ENCODE peak calls at places on chromosomes 7 and 10, in four cellular contexts. H is K562, Q is SK-N-SH, K is GM12878. R is an unnamed sample.

GRCh38 chr7:4734587-4735365 is 40.6 kb upstream of the AP5Z1 start:
- DNase-seq in H (no peak), Q (no peak), K (no peak), R (no peak)

GRCh38 chr7:43779032-43779812 is 20.7 kb downstream of the BLVRA start:
- DNase-seq in H (peak), Q (no peak), K (no peak), R (no peak)

GRCh38 chr10:78774999-78775711 is 293.6 kb upstream of the ZMIZ1 start:
- DNase-seq in H (no peak), Q (no peak), K (no peak), R (peak)

GRCh38 chr10:6416892-6417512 is 163.1 kb downstream of the PRKCQ start:
- DNase-seq in H (peak), Q (peak), K (no peak), R (peak)

GRCh38 chr7:44269417-44269816 is 56.0 kb downstream of the CAMK2B start:
- DNase-seq in H (no peak), Q (no peak), K (no peak), R (no peak)

GRCh38 chr10:4270116-4270515 is 485.1 kb upstream of the KLF6 start:
- DNase-seq in H (no peak), Q (peak), K (no peak), R (no peak)

GRCh38 chr7:139855498-139856270 is 26.6 kb downstream of the TBXAS1 start:
- DNase-seq in H (peak), Q (no peak), K (peak), R (no peak)

GRCh38 chr10:35795131-35795819 is 153.2 kb upstream of the FZD8 start:
- DNase-seq in H (no peak), Q (no peak), K (no peak), R (no peak)

DNA sequence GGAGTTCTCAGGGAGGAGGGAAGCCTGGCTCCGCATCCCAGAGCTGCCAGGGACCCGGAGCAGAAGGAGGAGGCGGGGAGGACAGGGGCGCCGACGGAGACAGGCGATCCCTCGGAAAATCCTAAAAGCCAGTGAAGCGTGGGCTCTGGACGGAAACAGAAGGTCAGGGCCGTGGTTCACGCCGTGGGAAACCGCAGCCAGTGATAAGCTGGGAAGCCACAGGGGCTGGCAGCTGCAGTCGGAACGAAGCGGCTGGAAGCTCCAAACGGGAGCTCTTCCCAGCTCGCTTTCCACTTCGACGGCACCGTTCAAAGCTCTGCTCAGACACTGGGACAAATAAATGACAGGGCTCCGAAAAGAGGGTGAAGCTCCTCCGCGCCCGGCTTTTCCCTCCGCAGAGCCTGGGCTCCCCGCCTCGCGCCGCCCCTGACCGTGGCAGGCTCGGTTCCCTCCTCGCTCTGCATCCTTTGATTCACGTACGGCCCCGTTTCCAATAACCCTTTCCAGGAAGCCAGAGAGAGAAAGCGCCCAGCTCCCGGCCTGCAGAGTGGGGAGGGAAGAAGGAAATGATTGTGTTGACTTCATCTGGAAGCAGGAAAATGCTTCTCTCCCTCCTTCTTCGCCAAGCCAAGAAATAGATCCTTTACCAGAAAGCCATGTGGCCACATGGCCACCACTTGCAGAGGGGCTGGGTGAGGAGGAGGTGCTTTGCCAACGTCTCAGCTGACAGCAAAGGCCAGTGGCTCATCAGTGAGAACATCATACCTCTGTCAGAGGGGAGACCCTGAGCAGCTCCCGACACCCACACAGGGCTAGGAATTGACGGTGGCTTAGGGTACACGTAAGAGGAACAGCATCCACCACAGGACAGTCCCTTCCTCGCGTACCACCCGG is 57.4 kb downstream of the ADRB1 start:
- DNase-seq in H (no peak), Q (peak), K (no peak), R (no peak)
- TF ChIP-seq NFIC in H (no peak), Q (no peak), K (no peak), R (no peak)

DNA sequence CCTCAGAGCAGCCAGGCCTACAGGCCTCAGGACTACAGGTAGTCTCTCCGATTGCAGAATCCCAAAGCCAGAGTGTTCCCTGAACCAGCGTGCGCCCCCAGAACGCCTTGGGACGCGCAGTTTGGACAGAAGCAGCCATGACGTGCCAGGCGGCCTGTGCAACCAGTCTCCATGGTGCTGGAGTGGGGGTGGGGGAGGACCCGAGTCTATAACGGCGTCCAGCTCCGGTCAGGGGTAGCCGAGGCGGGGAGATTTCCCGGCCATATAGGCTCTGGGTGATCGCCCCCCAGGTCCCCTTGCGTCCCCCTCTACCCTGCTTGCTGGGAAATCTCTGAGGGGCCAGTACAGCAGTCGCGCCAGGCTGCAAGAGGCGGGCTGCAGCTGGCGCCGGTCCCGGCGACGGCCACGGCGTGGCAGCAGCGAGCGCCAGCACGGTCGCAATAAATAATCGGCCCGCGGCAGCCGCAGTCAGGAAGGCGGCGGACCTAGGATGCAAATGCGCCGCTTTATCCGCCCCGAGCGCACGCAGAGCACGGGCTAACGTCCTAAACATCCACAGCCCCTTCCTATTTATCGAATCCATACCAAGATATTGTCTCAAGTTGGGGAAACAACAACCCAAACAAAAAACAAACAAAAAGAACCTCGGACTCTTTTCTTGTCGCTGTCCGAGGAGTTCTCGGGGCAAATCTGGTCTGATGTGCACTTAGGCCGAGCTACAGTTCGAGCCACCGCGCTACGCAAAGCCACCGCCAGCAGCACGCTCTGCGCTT is 1.6 kb downstream of the HOXA3 start:
- DNase-seq in H (peak), Q (peak), K (no peak), R (peak)
- TF ChIP-seq NFIC in H (no peak), Q (no peak), K (no peak), R (no peak)

GRCh38 chr7:51350195-51350896 is 33.7 kb upstream of the COBL start:
- DNase-seq in H (no peak), Q (no peak), K (no peak), R (peak)
- TF ChIP-seq NFIC in H (no peak), Q (no peak), K (no peak), R (no peak)

DNA sequence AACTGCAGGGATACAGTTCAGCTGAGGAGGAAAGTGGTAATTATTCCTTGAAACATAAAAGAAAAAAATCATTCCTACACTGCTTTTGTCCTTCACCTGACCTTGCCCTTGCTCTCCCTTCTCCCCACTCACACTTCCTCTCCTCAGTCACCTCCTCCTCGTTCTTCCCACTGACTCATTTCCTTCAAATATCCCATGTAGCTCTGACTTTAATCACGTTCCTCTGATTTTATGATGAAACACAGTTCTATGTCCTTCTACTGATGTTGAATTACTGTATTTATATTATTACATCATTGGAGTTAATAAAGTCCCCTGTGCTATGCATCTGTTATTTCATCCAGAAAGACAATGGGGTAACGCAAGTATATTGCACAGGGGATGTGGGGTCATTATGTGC is 575.6 kb downstream of the POM121L12 start:
- DNase-seq in H (no peak), Q (no peak), K (no peak), R (no peak)
- TF ChIP-seq NFIC in H (no peak), Q (no peak), K (no peak), R (no peak)

R was measured in HepG2.